ENCODE peak calls at places on chromosome 1, in ten cellular contexts. O is left kidney; R is Ammon's horn; P is AG09309; I is H9; K is lung; T is activated T-cell treated with anti-CD3 and anti-CD28 coated beads, Interleukin-2, amount 50 U/mL, for 4 hours; F is OCI-LY7; H is keratinocyte; Y is ELF-1. N is an unnamed sample.

GRCh38 chr1:180397190-180397589 is 105.2 kb downstream of the ACBD6 start:
- DNase-seq in O (no peak), R (no peak), P (no peak), I (no peak), K (no peak), T (no peak), F (no peak), H (no peak), Y (no peak), N (no peak)

GRCh38 chr1:96580920-96581319 is 140.7 kb upstream of the PTBP2 start:
- DNase-seq in O (peak), R (no peak), P (no peak), I (peak), K (no peak), T (no peak), F (no peak), H (no peak), Y (peak), N (no peak)

GRCh38 chr1:68954841-68955240 is 458.0 kb upstream of the DEPDC1 start:
- DNase-seq in O (peak), R (no peak), P (no peak), I (no peak), K (no peak), T (no peak), F (no peak), H (no peak), Y (no peak), N (no peak)

GRCh38 chr1:100523038-100523649 is 14.8 kb upstream of the GPR88 start:
- DNase-seq in O (no peak), R (no peak), P (peak), I (no peak), K (no peak), T (no peak), F (peak), H (no peak), Y (no peak), N (peak)

GRCh38 chr1:2823921-2824660 is 22.6 kb upstream of the TTC34 start:
- DNase-seq in O (no peak), R (no peak), P (no peak), I (no peak), K (no peak), T (no peak), F (no peak), H (no peak), Y (no peak), N (no peak)

GRCh38 chr1:71587961-71588360 is 507.1 kb upstream of the ZRANB2 start:
- DNase-seq in O (peak), R (peak), P (peak), I (no peak), K (no peak), T (no peak), F (no peak), H (no peak), Y (no peak), N (no peak)

GRCh38 chr1:222995620-222996306 is 147.3 kb downstream of the TLR5 start:
- DNase-seq in O (no peak), R (no peak), P (no peak), I (no peak), K (no peak), T (no peak), F (no peak), H (no peak), Y (no peak), N (no peak)

GRCh38 chr1:170765712-170766330 is 101.9 kb downstream of the PRRX1 start:
- DNase-seq in O (peak), R (peak), P (peak), I (no peak), K (no peak), T (no peak), F (no peak), H (no peak), Y (no peak), N (no peak)

GRCh38 chr1:8598060-8598724 is 219.2 kb downstream of the RERE start:
- DNase-seq in O (peak), R (peak), P (no peak), I (no peak), K (no peak), T (no peak), F (no peak), H (no peak), Y (no peak), N (no peak)

GRCh38 chr1:181134543-181135461 is 46.3 kb downstream of the IER5 start:
- DNase-seq in O (no peak), R (peak), P (no peak), I (no peak), K (no peak), T (no peak), F (peak), H (peak), Y (peak), N (peak)

GRCh38 chr1:20266141-20266540 is 24.5 kb upstream of the VWA5B1 start:
- DNase-seq in O (no peak), R (no peak), P (no peak), I (no peak), K (no peak), T (no peak), F (no peak), H (no peak), Y (no peak), N (no peak)

GRCh38 chr1:109802901-109803561 is 39.3 kb upstream of the EPS8L3 start:
- DNase-seq in O (no peak), R (peak), P (no peak), I (peak), K (no peak), T (no peak), F (no peak), H (no peak), Y (no peak), N (no peak)

GRCh38 chr1:11790880-11791715 is 14.7 kb downstream of the MTHFR start:
- DNase-seq in O (no peak), R (peak), P (peak), I (no peak), K (peak), T (no peak), F (no peak), H (no peak), Y (no peak), N (peak)

GRCh38 chr1:200139661-200140250 is 112.2 kb downstream of the NR5A2 start:
- DNase-seq in O (peak), R (peak), P (peak), I (no peak), K (no peak), T (no peak), F (peak), H (no peak), Y (no peak), N (no peak)